ENCODE peak calls at places on chromosomes 2 and 18, in six cellular contexts. X is fibroblast of mammary gland, Y is glutamatergic neuron, A is BE2C, R is endothelial cell, B is neural progenitor cell. K is an unnamed sample.

GRCh38 chr18:5238371-5238758 is 41.3 kb upstream of the AKAIN1 start:
- DNase-seq in X (peak), Y (peak), A (peak), R (peak), B (peak), K (peak)

GRCh38 chr18:12518832-12519534 is 111.3 kb downstream of the PRELID3A start:
- DNase-seq in X (no peak), Y (peak), A (no peak), R (no peak), B (no peak), K (no peak)

GRCh38 chr2:179768765-179769164 is 92.6 kb downstream of the ZNF385B start:
- DNase-seq in X (peak), Y (no peak), A (no peak), R (no peak), B (no peak), K (no peak)

GRCh38 chr18:7872569-7872968 is 305.5 kb downstream of the PTPRM start:
- DNase-seq in X (peak), Y (no peak), A (no peak), R (no peak), B (no peak), K (no peak)

GRCh38 chr2:214837466-214837865 is 28.0 kb upstream of the BARD1 start:
- DNase-seq in X (no peak), Y (no peak), A (no peak), R (no peak), B (no peak), K (no peak)

GRCh38 chr2:223923976-223924375 is 21.2 kb downstream of the WDFY1 start:
- DNase-seq in X (peak), Y (no peak), A (no peak), R (no peak), B (no peak), K (no peak)

GRCh38 chr2:159034728-159035127 is 66.3 kb downstream of the TANC1 start:
- DNase-seq in X (no peak), Y (no peak), A (no peak), R (no peak), B (no peak), K (no peak)

GRCh38 chr2:208274748-208275147 is 8.7 kb downstream of the PIKFYVE start:
- DNase-seq in X (no peak), Y (no peak), A (no peak), R (no peak), B (no peak), K (no peak)

GRCh38 chr2:195659114-195659513 is 2.1 kb downstream of the SLC39A10 start:
- DNase-seq in X (peak), Y (no peak), A (no peak), R (no peak), B (no peak), K (no peak)

GRCh38 chr18:1665064-1665463 is 760.4 kb downstream of the ADCYAP1 start:
- DNase-seq in X (no peak), Y (no peak), A (no peak), R (no peak), B (no peak), K (no peak)

GRCh38 chr18:1659190-1659589 is 754.5 kb downstream of the ADCYAP1 start:
- DNase-seq in X (no peak), Y (no peak), A (no peak), R (no peak), B (no peak), K (no peak)

GRCh38 chr18:1668284-1668683 is 763.6 kb downstream of the ADCYAP1 start:
- DNase-seq in X (no peak), Y (no peak), A (no peak), R (no peak), B (no peak), K (no peak)

DNA sequence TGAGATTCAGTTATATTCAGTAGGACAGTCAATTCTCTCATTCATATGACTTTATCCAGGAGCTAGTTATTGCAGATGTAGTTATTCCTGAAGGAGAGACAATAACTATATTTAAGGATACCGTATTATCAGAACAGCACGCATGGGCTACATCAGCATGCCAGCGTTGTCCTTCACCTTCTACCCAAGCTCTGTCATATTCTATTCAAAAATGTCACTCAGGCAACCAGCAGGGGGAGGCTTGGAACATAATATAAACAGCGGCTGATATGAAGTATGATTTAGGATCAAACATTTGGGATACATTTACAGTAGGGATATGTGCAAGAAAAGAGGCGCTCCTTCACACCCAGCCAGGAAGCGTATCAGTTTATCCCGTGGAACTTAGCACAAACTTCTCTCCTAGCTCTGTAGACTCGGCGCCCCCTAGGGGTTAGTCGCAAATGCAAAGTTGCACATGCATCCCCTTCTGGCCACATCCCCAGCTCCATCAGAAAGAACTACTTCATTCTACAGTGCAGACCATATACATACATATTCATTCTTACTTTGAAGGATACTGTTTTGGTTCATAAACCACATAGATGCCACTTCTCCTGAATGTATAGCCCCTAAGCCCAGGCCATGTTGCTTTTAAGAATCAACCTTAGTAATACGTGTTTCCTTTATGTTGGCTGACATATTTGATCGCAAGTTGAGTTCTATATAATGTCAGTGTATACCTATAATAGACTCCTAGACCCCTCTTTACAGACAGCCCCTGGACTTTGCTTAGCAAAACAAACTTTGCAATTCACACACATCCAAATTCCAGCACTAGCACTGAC is 759.4 kb downstream of the ADCYAP1 start:
- DNase-seq in X (peak), Y (peak), A (peak), R (peak), B (peak), K (peak)
- TF ChIP-seq CTCF in X (peak), Y (peak), A (peak), R (peak), B (peak), K (no peak)

DNA sequence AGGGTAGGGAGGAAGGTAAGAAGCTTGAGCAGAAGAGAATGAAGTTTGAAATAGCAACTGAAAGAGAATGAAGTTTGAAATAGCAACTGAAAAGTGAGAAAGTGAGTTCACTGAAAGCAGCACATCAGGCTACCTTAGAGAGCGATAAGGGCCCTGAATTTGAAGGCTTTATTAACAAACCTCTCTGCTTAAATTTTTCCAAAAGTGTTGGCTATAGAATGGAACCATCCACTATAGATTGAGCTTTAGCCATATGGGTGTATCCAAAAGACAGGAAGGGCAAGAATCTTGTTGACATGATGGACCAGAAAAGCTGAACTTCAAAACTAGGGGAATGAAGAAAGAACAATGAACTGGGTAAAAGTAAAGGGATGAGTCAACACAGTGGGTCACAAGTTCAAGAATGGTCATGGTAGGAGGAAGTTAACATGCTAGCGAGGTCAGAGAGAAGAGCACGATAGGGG is 122.5 kb downstream of the ASXL3 start:
- DNase-seq in X (no peak), Y (no peak), A (no peak), R (no peak), B (no peak), K (no peak)
- TF ChIP-seq CTCF in X (no peak), Y (no peak), A (no peak), R (no peak), B (no peak), K (no peak)

DNA sequence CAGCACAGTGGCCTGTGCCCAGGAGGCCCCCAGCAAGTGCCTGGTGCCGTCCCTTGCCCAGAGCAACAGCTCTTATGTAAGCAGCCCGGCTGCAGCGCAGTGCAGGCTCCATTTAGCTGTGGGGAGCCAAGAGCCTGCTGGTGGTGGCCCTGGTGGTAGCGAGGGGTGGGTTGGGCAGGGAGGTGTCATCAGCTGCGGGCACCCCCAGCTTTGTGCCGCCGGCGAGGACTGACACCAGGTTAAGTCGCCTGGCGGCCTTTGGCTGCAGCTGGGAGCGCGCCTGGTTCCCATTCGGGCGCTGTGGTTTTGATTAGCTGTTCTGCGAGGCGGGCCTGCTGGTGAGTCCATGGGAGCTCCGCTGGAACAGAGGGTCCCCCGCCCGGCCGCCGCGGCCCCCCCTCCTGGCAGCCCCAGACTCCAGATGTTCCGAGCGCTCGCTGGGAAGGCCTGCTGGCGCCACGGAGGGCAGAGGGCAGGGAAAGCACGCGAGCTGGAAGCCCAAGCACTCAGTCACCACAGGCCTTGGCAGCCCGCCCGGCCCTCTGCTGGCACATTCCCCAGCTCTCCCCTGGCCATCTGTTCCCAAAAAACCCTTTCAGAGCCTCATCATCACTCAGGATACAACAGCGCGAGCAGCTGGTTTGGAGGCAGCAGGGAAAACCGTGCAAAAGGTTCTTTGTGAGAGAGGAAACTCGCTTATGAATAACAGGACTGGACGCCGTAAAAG is 18.4 kb downstream of the ATOH8 start:
- DNase-seq in X (peak), Y (peak), A (peak), R (no peak), B (peak), K (peak)
- TF ChIP-seq CTCF in X (no peak), Y (peak), A (peak), R (no peak), B (peak), K (no peak)

GRCh38 chr2:60294901-60295590 is 258.4 kb downstream of the BCL11A start:
- DNase-seq in X (no peak), Y (peak), A (no peak), R (no peak), B (peak), K (no peak)

GRCh38 chr2:60297296-60298010 is 256.0 kb downstream of the BCL11A start:
- DNase-seq in X (no peak), Y (no peak), A (no peak), R (no peak), B (peak), K (peak)

GRCh38 chr2:60296219-60296955 is 257.1 kb downstream of the BCL11A start:
- DNase-seq in X (no peak), Y (no peak), A (no peak), R (no peak), B (no peak), K (no peak)

GRCh38 chr2:60292242-60292641 is 261.2 kb downstream of the BCL11A start:
- DNase-seq in X (no peak), Y (no peak), A (no peak), R (no peak), B (no peak), K (no peak)

DNA sequence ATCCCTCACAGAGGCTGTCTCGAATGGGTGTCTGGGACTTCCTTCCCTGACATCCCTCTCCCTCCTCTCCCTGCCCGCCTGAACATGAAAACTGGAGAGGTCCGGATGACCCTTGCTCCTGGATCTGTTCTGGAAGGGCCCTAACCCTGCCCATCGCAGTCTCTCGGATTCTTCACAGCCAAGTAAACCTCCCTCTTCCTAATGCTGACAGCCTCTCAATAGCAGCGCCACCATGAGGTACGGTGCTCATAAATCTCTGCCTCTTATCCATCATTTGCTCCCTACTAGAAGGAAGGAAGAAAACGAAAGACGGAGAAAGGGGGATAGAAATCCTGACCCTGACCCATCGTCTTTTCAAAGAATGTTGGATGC is 257.9 kb downstream of the BCL11A start:
- DNase-seq in X (no peak), Y (no peak), A (no peak), R (no peak), B (peak), K (no peak)
- TF ChIP-seq CTCF in X (no peak), Y (no peak), A (no peak), R (no peak), B (peak), K (no peak)

GRCh38 chr2:8457092-8457481 is 224.8 kb upstream of the ID2 start:
- DNase-seq in X (no peak), Y (no peak), A (no peak), R (no peak), B (no peak), K (peak)

GRCh38 chr2:8458461-8459459 is 223.1 kb upstream of the ID2 start:
- DNase-seq in X (no peak), Y (no peak), A (no peak), R (no peak), B (no peak), K (no peak)

GRCh38 chr2:8461341-8461740 is 220.5 kb upstream of the ID2 start:
- DNase-seq in X (no peak), Y (no peak), A (no peak), R (no peak), B (no peak), K (no peak)

GRCh38 chr2:8457620-8458255 is 224.1 kb upstream of the ID2 start:
- DNase-seq in X (no peak), Y (no peak), A (no peak), R (no peak), B (no peak), K (peak)

GRCh38 chr2:8459474-8459873 is 222.4 kb upstream of the ID2 start:
- DNase-seq in X (no peak), Y (no peak), A (no peak), R (no peak), B (no peak), K (no peak)
- TF ChIP-seq CTCF in X (no peak), Y (no peak), A (no peak), R (no peak), B (no peak), K (no peak)

GRCh38 chr2:235507928-235508327 is 14.1 kb downstream of the AGAP1 start:
- DNase-seq in X (no peak), Y (no peak), A (no peak), R (no peak), B (no peak), K (no peak)
- TF ChIP-seq CTCF in X (no peak), Y (no peak), A (no peak), R (no peak), B (no peak), K (no peak)

GRCh38 chr2:233643128-233643527 is 6.9 kb downstream of the UGT1A10 start:
- DNase-seq in X (peak), Y (no peak), A (peak), R (no peak), B (peak), K (peak)
- TF ChIP-seq CTCF in X (peak), Y (no peak), A (peak), R (no peak), B (peak), K (no peak)

DNA sequence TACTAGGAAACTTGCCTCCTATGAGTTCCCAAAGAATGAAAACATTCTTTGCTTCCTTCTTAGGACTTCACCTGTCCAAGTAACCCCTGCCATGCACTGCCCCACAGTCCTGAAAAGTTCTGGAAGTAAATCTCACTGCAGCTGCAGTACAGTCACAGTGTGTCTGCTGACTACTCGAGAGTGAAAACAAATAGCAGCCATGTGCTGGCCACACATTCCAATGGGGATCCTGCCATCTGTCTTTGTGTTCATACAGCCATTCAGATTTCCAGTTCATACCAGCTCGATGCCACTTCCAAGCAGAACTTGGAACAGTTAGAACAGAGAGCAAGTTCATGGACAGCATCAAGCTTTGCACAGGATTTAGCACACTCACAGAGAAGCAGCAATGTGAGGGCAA is 629.9 kb upstream of the ACVR2A start:
- DNase-seq in X (peak), Y (no peak), A (no peak), R (no peak), B (peak), K (no peak)
- TF ChIP-seq CTCF in X (no peak), Y (no peak), A (no peak), R (no peak), B (no peak), K (no peak)

GRCh38 chr2:328761-329160 is 40.9 kb upstream of the ALKAL2 start:
- DNase-seq in X (no peak), Y (no peak), A (no peak), R (no peak), B (no peak), K (no peak)

GRCh38 chr2:336360-336759 is 48.5 kb upstream of the ALKAL2 start:
- DNase-seq in X (no peak), Y (no peak), A (no peak), R (no peak), B (no peak), K (no peak)

GRCh38 chr2:332592-332991 is 44.7 kb upstream of the ALKAL2 start:
- DNase-seq in X (no peak), Y (no peak), A (no peak), R (no peak), B (no peak), K (no peak)
- TF ChIP-seq CTCF in X (no peak), Y (no peak), A (peak), R (peak), B (peak), K (no peak)

K was measured in mucosa of descending colon.